ENCODE peak calls at places on chromosomes 12 and 14, in nine cellular contexts. One of them, this sample, is unnamed.

GRCh38 chr14:68547305-68548193 is 245.3 kb downstream of the ZFP36L1 start:
- DNase-seq in HT1080: peak
- DNase-seq in HTR-8/SVneo: peak
- DNase-seq in CD8-positive, alpha-beta memory T cell: no peak
- DNase-seq in ELR: peak
- DNase-seq in NCI-H69: no peak
- DNase-seq in NCI-H524: no peak
- DNase-seq in Karpas-422: no peak
- DNase-seq in NCI-H1417: no peak
- DNase-seq in this sample: peak

GRCh38 chr14:69620211-69620611 is 8.8 kb downstream of the SUSD6 start:
- DNase-seq in HT1080: no peak
- DNase-seq in HTR-8/SVneo: no peak
- DNase-seq in CD8-positive, alpha-beta memory T cell: no peak
- DNase-seq in ELR: no peak
- DNase-seq in NCI-H69: peak
- DNase-seq in NCI-H524: no peak
- DNase-seq in Karpas-422: no peak
- DNase-seq in NCI-H1417: no peak
- DNase-seq in this sample: no peak

GRCh38 chr14:95048771-95049312 is 108.5 kb downstream of the DICER1 start:
- DNase-seq in HT1080: no peak
- DNase-seq in HTR-8/SVneo: no peak
- DNase-seq in CD8-positive, alpha-beta memory T cell: no peak
- DNase-seq in ELR: no peak
- DNase-seq in NCI-H69: no peak
- DNase-seq in NCI-H524: no peak
- DNase-seq in Karpas-422: no peak
- DNase-seq in NCI-H1417: no peak
- DNase-seq in this sample: no peak

GRCh38 chr14:100575266-100575995 is 11.8 kb downstream of the BEGAIN start:
- DNase-seq in HT1080: no peak
- DNase-seq in HTR-8/SVneo: no peak
- DNase-seq in CD8-positive, alpha-beta memory T cell: no peak
- DNase-seq in ELR: no peak
- DNase-seq in NCI-H69: no peak
- DNase-seq in NCI-H524: no peak
- DNase-seq in Karpas-422: no peak
- DNase-seq in NCI-H1417: no peak
- DNase-seq in this sample: no peak

GRCh38 chr12:6080149-6081045 is 44.1 kb downstream of the VWF start:
- DNase-seq in HT1080: no peak
- DNase-seq in HTR-8/SVneo: no peak
- DNase-seq in CD8-positive, alpha-beta memory T cell: no peak
- DNase-seq in ELR: no peak
- DNase-seq in NCI-H69: peak
- DNase-seq in NCI-H524: no peak
- DNase-seq in Karpas-422: no peak
- DNase-seq in NCI-H1417: peak
- DNase-seq in this sample: peak

GRCh38 chr14:21680072-21680471 is 6.5 kb upstream of the OR4E1 start:
- DNase-seq in HT1080: peak
- DNase-seq in HTR-8/SVneo: no peak
- DNase-seq in CD8-positive, alpha-beta memory T cell: no peak
- DNase-seq in ELR: peak
- DNase-seq in NCI-H69: no peak
- DNase-seq in NCI-H524: no peak
- DNase-seq in Karpas-422: no peak
- DNase-seq in NCI-H1417: no peak
- DNase-seq in this sample: peak

GRCh38 chr14:72699852-72700257 is 194.0 kb downstream of the DPF3 start:
- DNase-seq in HT1080: peak
- DNase-seq in HTR-8/SVneo: no peak
- DNase-seq in CD8-positive, alpha-beta memory T cell: no peak
- DNase-seq in ELR: peak
- DNase-seq in NCI-H69: no peak
- DNase-seq in NCI-H524: no peak
- DNase-seq in Karpas-422: no peak
- DNase-seq in NCI-H1417: no peak
- DNase-seq in this sample: peak

GRCh38 chr14:76121089-76121748 is 30.5 kb upstream of the GPATCH2L start:
- DNase-seq in HT1080: no peak
- DNase-seq in HTR-8/SVneo: no peak
- DNase-seq in CD8-positive, alpha-beta memory T cell: no peak
- DNase-seq in ELR: no peak
- DNase-seq in NCI-H69: no peak
- DNase-seq in NCI-H524: no peak
- DNase-seq in Karpas-422: no peak
- DNase-seq in NCI-H1417: no peak
- DNase-seq in this sample: peak

GRCh38 chr12:57615637-57616036 is 4.4 kb downstream of the ARHGEF25 start:
- DNase-seq in HT1080: no peak
- DNase-seq in HTR-8/SVneo: no peak
- DNase-seq in CD8-positive, alpha-beta memory T cell: no peak
- DNase-seq in ELR: no peak
- DNase-seq in NCI-H69: no peak
- DNase-seq in NCI-H524: no peak
- DNase-seq in Karpas-422: no peak
- DNase-seq in NCI-H1417: no peak
- DNase-seq in this sample: no peak

GRCh38 chr12:45215419-45216296 is at the start of gene ANO6:
- DNase-seq in HT1080: peak
- DNase-seq in HTR-8/SVneo: peak
- DNase-seq in CD8-positive, alpha-beta memory T cell: peak
- DNase-seq in ELR: peak
- DNase-seq in NCI-H69: peak
- DNase-seq in NCI-H524: peak
- DNase-seq in Karpas-422: peak
- DNase-seq in NCI-H1417: peak
- DNase-seq in this sample: peak

GRCh38 chr12:21774358-21775129 is at the start of gene KCNJ8:
- DNase-seq in HT1080: peak
- DNase-seq in HTR-8/SVneo: peak
- DNase-seq in CD8-positive, alpha-beta memory T cell: no peak
- DNase-seq in ELR: peak
- DNase-seq in NCI-H69: peak
- DNase-seq in NCI-H524: peak
- DNase-seq in Karpas-422: no peak
- DNase-seq in NCI-H1417: peak
- DNase-seq in this sample: no peak

GRCh38 chr14:73796881-73797539 is 54.6 kb upstream of the PTGR2 start:
- DNase-seq in HT1080: no peak
- DNase-seq in HTR-8/SVneo: no peak
- DNase-seq in CD8-positive, alpha-beta memory T cell: no peak
- DNase-seq in ELR: peak
- DNase-seq in NCI-H69: no peak
- DNase-seq in NCI-H524: no peak
- DNase-seq in Karpas-422: peak
- DNase-seq in NCI-H1417: no peak
- DNase-seq in this sample: no peak

GRCh38 chr14:74525361-74525851 is 31.8 kb downstream of the ISCA2 start:
- DNase-seq in HT1080: no peak
- DNase-seq in HTR-8/SVneo: no peak
- DNase-seq in CD8-positive, alpha-beta memory T cell: no peak
- DNase-seq in ELR: no peak
- DNase-seq in NCI-H69: no peak
- DNase-seq in NCI-H524: no peak
- DNase-seq in Karpas-422: peak
- DNase-seq in NCI-H1417: peak
- DNase-seq in this sample: no peak

GRCh38 chr12:9001233-9001632 is 11.9 kb downstream of the KLRG1 start:
- DNase-seq in HT1080: no peak
- DNase-seq in HTR-8/SVneo: no peak
- DNase-seq in CD8-positive, alpha-beta memory T cell: no peak
- DNase-seq in ELR: no peak
- DNase-seq in NCI-H69: no peak
- DNase-seq in NCI-H524: no peak
- DNase-seq in Karpas-422: no peak
- DNase-seq in NCI-H1417: no peak
- DNase-seq in this sample: no peak

GRCh38 chr12:46271846-46272245 is 3.0 kb upstream of the SLC38A1 start:
- DNase-seq in HT1080: no peak
- DNase-seq in HTR-8/SVneo: no peak
- DNase-seq in CD8-positive, alpha-beta memory T cell: no peak
- DNase-seq in ELR: no peak
- DNase-seq in NCI-H69: peak
- DNase-seq in NCI-H524: peak
- DNase-seq in Karpas-422: no peak
- DNase-seq in NCI-H1417: no peak
- DNase-seq in this sample: no peak

GRCh38 chr12:100404769-100405407 is 48.0 kb downstream of the SLC17A8 start:
- DNase-seq in HT1080: no peak
- DNase-seq in HTR-8/SVneo: peak
- DNase-seq in CD8-positive, alpha-beta memory T cell: no peak
- DNase-seq in ELR: peak
- DNase-seq in NCI-H69: peak
- DNase-seq in NCI-H524: peak
- DNase-seq in Karpas-422: peak
- DNase-seq in NCI-H1417: peak
- DNase-seq in this sample: peak

GRCh38 chr14:64937821-64938193 is 4.7 kb downstream of the GPX2 start:
- DNase-seq in HT1080: no peak
- DNase-seq in HTR-8/SVneo: peak
- DNase-seq in CD8-positive, alpha-beta memory T cell: no peak
- DNase-seq in ELR: peak
- DNase-seq in NCI-H69: peak
- DNase-seq in NCI-H524: peak
- DNase-seq in Karpas-422: no peak
- DNase-seq in NCI-H1417: no peak
- DNase-seq in this sample: peak

GRCh38 chr14:36852853-36853634 is 191.4 kb downstream of the PAX9 start:
- DNase-seq in HT1080: no peak
- DNase-seq in HTR-8/SVneo: no peak
- DNase-seq in CD8-positive, alpha-beta memory T cell: no peak
- DNase-seq in ELR: no peak
- DNase-seq in NCI-H69: peak
- DNase-seq in NCI-H524: no peak
- DNase-seq in Karpas-422: no peak
- DNase-seq in NCI-H1417: no peak
- DNase-seq in this sample: no peak

GRCh38 chr12:71465794-71466193 is 26.2 kb downstream of the LGR5 start:
- DNase-seq in HT1080: no peak
- DNase-seq in HTR-8/SVneo: no peak
- DNase-seq in CD8-positive, alpha-beta memory T cell: no peak
- DNase-seq in ELR: no peak
- DNase-seq in NCI-H69: peak
- DNase-seq in NCI-H524: no peak
- DNase-seq in Karpas-422: no peak
- DNase-seq in NCI-H1417: no peak
- DNase-seq in this sample: no peak

GRCh38 chr12:101747695-101748094 is 8.4 kb upstream of the SYCP3 start:
- DNase-seq in HT1080: no peak
- DNase-seq in HTR-8/SVneo: no peak
- DNase-seq in CD8-positive, alpha-beta memory T cell: no peak
- DNase-seq in ELR: no peak
- DNase-seq in NCI-H69: no peak
- DNase-seq in NCI-H524: no peak
- DNase-seq in Karpas-422: no peak
- DNase-seq in NCI-H1417: no peak
- DNase-seq in this sample: no peak

GRCh38 chr12:2409656-2410265 is 357.0 kb downstream of the CACNA1C start:
- DNase-seq in HT1080: no peak
- DNase-seq in HTR-8/SVneo: no peak
- DNase-seq in CD8-positive, alpha-beta memory T cell: no peak
- DNase-seq in ELR: no peak
- DNase-seq in NCI-H69: no peak
- DNase-seq in NCI-H524: no peak
- DNase-seq in Karpas-422: no peak
- DNase-seq in NCI-H1417: no peak
- DNase-seq in this sample: no peak

GRCh38 chr12:96431067-96431466 is 30.8 kb upstream of the CDK17 start:
- DNase-seq in HT1080: no peak
- DNase-seq in HTR-8/SVneo: no peak
- DNase-seq in CD8-positive, alpha-beta memory T cell: no peak
- DNase-seq in ELR: peak
- DNase-seq in NCI-H69: no peak
- DNase-seq in NCI-H524: no peak
- DNase-seq in Karpas-422: no peak
- DNase-seq in NCI-H1417: no peak
- DNase-seq in this sample: peak

GRCh38 chr14:103856105-103856504 is 8.7 kb upstream of the PPP1R13B start:
- DNase-seq in HT1080: no peak
- DNase-seq in HTR-8/SVneo: no peak
- DNase-seq in CD8-positive, alpha-beta memory T cell: no peak
- DNase-seq in ELR: no peak
- DNase-seq in NCI-H69: peak
- DNase-seq in NCI-H524: no peak
- DNase-seq in Karpas-422: peak
- DNase-seq in NCI-H1417: peak
- DNase-seq in this sample: no peak

GRCh38 chr12:12724421-12725085 is 7.4 kb downstream of the CDKN1B start:
- DNase-seq in HT1080: no peak
- DNase-seq in HTR-8/SVneo: no peak
- DNase-seq in CD8-positive, alpha-beta memory T cell: peak
- DNase-seq in ELR: no peak
- DNase-seq in NCI-H69: peak
- DNase-seq in NCI-H524: peak
- DNase-seq in Karpas-422: peak
- DNase-seq in NCI-H1417: no peak
- DNase-seq in this sample: no peak

GRCh38 chr12:53551889-53552291 is 44.6 kb upstream of the NPFF start:
- DNase-seq in HT1080: no peak
- DNase-seq in HTR-8/SVneo: no peak
- DNase-seq in CD8-positive, alpha-beta memory T cell: no peak
- DNase-seq in ELR: no peak
- DNase-seq in NCI-H69: peak
- DNase-seq in NCI-H524: no peak
- DNase-seq in Karpas-422: no peak
- DNase-seq in NCI-H1417: no peak
- DNase-seq in this sample: no peak

GRCh38 chr12:130766470-130766869 is 50.4 kb upstream of the RIMBP2 start:
- DNase-seq in HT1080: no peak
- DNase-seq in HTR-8/SVneo: no peak
- DNase-seq in CD8-positive, alpha-beta memory T cell: no peak
- DNase-seq in ELR: no peak
- DNase-seq in NCI-H69: no peak
- DNase-seq in NCI-H524: no peak
- DNase-seq in Karpas-422: no peak
- DNase-seq in NCI-H1417: no peak
- DNase-seq in this sample: no peak

GRCh38 chr14:33332497-33332896 is 393.8 kb downstream of the NPAS3 start:
- DNase-seq in HT1080: no peak
- DNase-seq in HTR-8/SVneo: no peak
- DNase-seq in CD8-positive, alpha-beta memory T cell: no peak
- DNase-seq in ELR: no peak
- DNase-seq in NCI-H69: peak
- DNase-seq in NCI-H524: no peak
- DNase-seq in Karpas-422: no peak
- DNase-seq in NCI-H1417: no peak
- DNase-seq in this sample: no peak

GRCh38 chr12:67691220-67691619 is 42.7 kb downstream of the DYRK2 start:
- DNase-seq in HT1080: no peak
- DNase-seq in HTR-8/SVneo: no peak
- DNase-seq in CD8-positive, alpha-beta memory T cell: no peak
- DNase-seq in ELR: no peak
- DNase-seq in NCI-H69: no peak
- DNase-seq in NCI-H524: no peak
- DNase-seq in Karpas-422: no peak
- DNase-seq in NCI-H1417: no peak
- DNase-seq in this sample: no peak

GRCh38 chr12:42281844-42282243 is 43.8 kb upstream of the YAF2 start:
- DNase-seq in HT1080: no peak
- DNase-seq in HTR-8/SVneo: no peak
- DNase-seq in CD8-positive, alpha-beta memory T cell: no peak
- DNase-seq in ELR: no peak
- DNase-seq in NCI-H69: no peak
- DNase-seq in NCI-H524: no peak
- DNase-seq in Karpas-422: peak
- DNase-seq in NCI-H1417: no peak
- DNase-seq in this sample: no peak

GRCh38 chr12:1318327-1319031 is 275.9 kb downstream of the FBXL14 start:
- DNase-seq in HT1080: peak
- DNase-seq in HTR-8/SVneo: no peak
- DNase-seq in CD8-positive, alpha-beta memory T cell: no peak
- DNase-seq in ELR: peak
- DNase-seq in NCI-H69: peak
- DNase-seq in NCI-H524: no peak
- DNase-seq in Karpas-422: peak
- DNase-seq in NCI-H1417: peak
- DNase-seq in this sample: no peak

GRCh38 chr12:43336962-43337555 is 214.9 kb downstream of the ADAMTS20 start:
- DNase-seq in HT1080: peak
- DNase-seq in HTR-8/SVneo: peak
- DNase-seq in CD8-positive, alpha-beta memory T cell: no peak
- DNase-seq in ELR: peak
- DNase-seq in NCI-H69: peak
- DNase-seq in NCI-H524: peak
- DNase-seq in Karpas-422: peak
- DNase-seq in NCI-H1417: peak
- DNase-seq in this sample: peak